ENCODE peak calls at places on chromosomes 1 and 21, in four cellular contexts. B is dorsolateral prefrontal cortex, F is WTC11, A is tibial artery. C is an unnamed sample.

GRCh38 chr1:204271970-204272369 is 58.2 kb upstream of the GOLT1A start:
- DNase-seq in F (no peak), B (no peak), A (no peak), C (no peak)

GRCh38 chr1:197468581-197469175 is 200.6 kb downstream of the CRB1 start:
- DNase-seq in A (no peak), B (no peak), F (no peak), C (no peak)

GRCh38 chr1:43388021-43388575 is 1.5 kb downstream of the MED8 start:
- DNase-seq in A (no peak), B (no peak), F (no peak), C (no peak)

GRCh38 chr1:182614796-182615451 is 10.7 kb upstream of the RGS16 start:
- DNase-seq in F (peak), B (peak), A (peak), C (peak)

GRCh38 chr1:2206813-2207488 is 12.4 kb upstream of the FAAP20 start:
- DNase-seq in F (no peak), B (no peak), A (no peak), C (peak)

GRCh38 chr21:9837946-9838801 is 683.2 kb upstream of the TPTE start:
- DNase-seq in B (no peak), A (no peak), F (no peak), C (no peak)

GRCh38 chr1:91499904-91500755 is 521 bp upstream of the CDC7 start:
- DNase-seq in F (no peak), B (no peak), A (no peak), C (peak)

GRCh38 chr1:199220046-199220445 is 581.2 kb downstream of the PTPRC start:
- DNase-seq in F (no peak), B (no peak), A (no peak), C (no peak)

GRCh38 chr1:36620142-36620541 is 137.4 kb upstream of the CSF3R start:
- DNase-seq in B (no peak), F (no peak), A (no peak), C (no peak)

GRCh38 chr1:227729881-227730629 is 5.0 kb downstream of the JMJD4 start:
- DNase-seq in F (peak), B (peak), A (peak), C (peak)

GRCh38 chr1:10540277-10541005 is 65.7 kb downstream of the PEX14 start:
- DNase-seq in B (no peak), F (no peak), A (no peak), C (no peak)

GRCh38 chr1:161095230-161095629 is 2.9 kb upstream of the KLHDC9 start:
- DNase-seq in F (no peak), A (no peak), B (no peak), C (no peak)

GRCh38 chr1:98025858-98026257 is 105.0 kb upstream of the DPYD start:
- DNase-seq in F (no peak), A (no peak), B (no peak), C (no peak)

GRCh38 chr1:91803847-91804545 is 82.0 kb downstream of the TGFBR3 start:
- DNase-seq in F (no peak), A (no peak), B (no peak), C (peak)

GRCh38 chr1:90458023-90458422 is 259.1 kb downstream of the BARHL2 start:
- DNase-seq in A (no peak), B (no peak), F (no peak), C (no peak)

GRCh38 chr21:37746849-37747248 is 169.4 kb downstream of the KCNJ6 start:
- DNase-seq in B (no peak), F (no peak), A (no peak), C (no peak)
- TF ChIP-seq CTCF in B (no peak), F (no peak), A (no peak), C (no peak)

DNA sequence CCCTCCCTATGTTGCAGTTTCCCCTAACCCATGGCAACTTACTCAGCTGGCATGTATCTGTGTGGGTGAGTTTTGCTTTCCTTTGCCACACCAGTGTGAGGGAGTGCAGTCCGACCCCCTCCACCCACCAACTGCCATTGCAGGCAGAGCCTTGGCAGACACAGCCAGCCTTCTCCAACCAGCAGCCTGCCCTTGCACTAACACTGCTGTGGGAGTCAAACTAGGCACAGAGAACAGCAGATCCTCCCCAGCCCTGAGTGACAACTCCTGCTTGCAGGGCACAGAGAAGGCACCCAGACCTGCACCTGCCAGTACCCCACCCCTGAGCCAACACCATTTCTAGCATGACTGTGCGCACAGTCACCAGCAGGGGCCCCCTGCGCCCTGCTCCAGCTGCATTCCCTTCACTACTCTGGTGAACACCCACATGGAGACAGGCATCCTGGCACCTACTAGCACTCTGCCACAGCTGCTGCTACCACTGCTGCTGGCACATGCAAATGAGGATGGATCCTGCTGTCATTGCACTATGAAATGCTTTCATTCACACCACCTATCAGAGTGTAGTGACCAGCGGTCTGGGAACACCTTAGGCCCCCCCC is 98.4 kb downstream of the MAGI3 start:
- DNase-seq in F (peak), B (no peak), A (no peak), C (no peak)
- TF ChIP-seq CTCF in F (no peak), B (no peak), A (no peak), C (no peak)

GRCh38 chr1:111813440-111814304 is 58.0 kb downstream of the DDX20 start:
- DNase-seq in B (no peak), F (peak), A (no peak), C (no peak)
- TF ChIP-seq CTCF in B (no peak), F (no peak), A (no peak), C (no peak)

DNA sequence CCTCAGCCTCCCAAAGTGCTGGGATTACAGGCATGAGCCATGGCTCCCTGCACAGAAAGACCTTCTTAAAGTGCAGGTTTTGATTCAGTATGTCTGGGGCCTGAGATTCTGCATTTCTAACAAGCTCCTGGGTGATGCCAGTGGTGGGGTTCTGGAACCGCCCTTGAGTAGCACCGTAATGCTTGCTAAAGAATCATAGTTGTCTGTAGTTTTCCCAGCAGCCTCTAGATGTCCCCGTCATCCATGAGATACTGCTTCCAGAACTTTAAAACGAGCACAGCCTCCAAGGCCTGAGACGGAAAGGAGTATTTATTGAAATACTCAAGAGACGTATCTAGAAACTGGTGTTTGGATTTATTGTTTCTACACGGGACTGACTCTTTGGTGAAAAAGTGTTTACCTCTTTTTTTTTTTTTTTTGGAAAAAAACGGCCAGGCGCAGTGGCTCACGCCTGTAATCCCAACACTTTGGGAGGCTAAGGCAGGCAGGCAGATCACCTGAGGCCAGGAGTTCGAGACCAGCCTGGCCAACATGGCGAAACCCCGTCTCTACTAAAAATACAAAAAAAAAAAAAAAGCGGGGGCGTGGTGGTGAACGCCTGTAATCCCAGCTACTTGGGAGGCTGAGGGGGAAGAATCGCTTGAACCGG is 2.6 kb upstream of the TOR3A start:
- DNase-seq in A (peak), F (peak), B (no peak), C (peak)
- TF ChIP-seq CTCF in A (peak), F (peak), B (peak), C (peak)

DNA sequence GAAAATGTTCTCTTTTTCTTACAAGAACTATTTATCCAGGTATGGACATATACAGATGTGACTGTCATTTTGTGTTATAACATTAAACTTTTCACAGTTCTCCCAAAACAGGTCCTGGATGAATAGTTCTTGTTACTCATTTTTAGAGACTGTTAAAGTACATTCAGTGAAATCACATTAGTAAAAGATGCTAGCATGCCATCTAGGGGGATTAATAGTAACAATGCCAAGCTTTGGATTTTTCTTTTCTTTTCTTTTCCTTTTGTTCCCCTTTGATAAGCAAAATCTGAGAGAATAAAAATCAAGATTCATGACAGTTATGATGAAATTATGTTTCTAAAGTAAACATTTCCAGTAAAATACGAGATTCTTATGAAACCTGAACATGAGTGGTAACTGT is 77.6 kb downstream of the TPR start:
- DNase-seq in F (no peak), B (no peak), A (no peak), C (no peak)
- TF ChIP-seq CTCF in F (no peak), B (no peak), A (no peak), C (no peak)

DNA sequence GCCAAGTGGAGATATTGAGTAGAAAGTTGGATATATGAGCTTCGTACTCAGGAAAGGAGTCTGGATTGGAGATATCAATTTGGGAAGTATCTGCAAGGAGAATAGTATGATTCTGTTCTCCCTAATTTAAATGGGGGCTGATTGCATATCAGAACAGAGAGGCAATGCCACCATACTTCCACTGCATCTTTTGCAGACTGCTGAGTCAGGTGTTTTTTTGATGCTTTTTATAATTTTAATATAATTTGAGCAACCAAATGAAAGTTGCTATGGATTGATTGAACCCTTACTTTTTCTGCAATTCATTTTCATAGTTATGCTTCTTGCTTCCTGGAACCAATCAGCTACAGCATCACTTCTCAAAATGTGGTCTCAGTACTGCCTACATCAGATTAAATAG is 590.3 kb downstream of the USP25 start:
- DNase-seq in F (no peak), A (no peak), B (no peak), C (no peak)
- TF ChIP-seq CTCF in F (no peak), A (no peak), B (no peak), C (no peak)

DNA sequence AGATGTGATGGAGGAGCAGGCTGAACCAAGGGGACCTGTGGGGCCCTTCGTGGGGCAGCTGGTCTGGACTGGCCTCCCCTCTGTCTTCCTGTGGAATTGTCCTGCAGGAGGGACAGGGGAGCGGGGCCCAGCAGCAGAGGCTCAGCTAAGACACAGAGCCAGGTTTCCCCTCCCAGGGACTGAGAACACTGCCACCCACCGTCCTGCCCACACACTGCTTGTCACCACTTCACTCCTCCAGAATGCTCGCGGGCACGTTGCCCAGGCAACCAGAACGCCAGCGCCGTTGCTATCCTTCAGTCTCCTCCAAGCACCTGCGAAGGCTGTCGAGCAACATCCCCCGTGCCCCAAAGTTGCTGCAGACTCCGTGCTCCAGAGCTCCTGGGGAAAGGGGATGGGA is 46.4 kb downstream of the AJAP1 start:
- DNase-seq in B (peak), A (no peak), F (no peak), C (no peak)
- TF ChIP-seq CTCF in B (peak), A (no peak), F (no peak), C (no peak)

DNA sequence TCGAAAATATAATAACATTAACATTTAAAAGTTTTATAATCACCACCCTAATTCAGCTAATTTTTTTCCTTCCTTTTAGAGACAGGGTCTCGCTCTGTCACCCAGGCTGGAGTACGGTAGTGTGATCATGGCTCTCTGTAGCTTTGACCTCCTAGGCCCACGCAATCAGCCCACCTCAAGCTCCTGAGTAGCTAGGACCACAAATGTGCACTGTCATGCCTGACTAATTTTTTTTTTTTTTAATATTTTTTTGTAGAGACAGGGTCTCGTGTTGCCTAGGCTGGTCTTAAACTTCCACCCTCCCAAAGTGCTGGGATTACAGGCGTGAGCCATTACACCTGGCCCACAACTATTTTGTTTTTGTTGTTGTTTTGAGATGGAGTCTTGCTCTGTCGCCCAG is 114.8 kb upstream of the BMP8A start:
- DNase-seq in B (no peak), F (no peak), A (no peak), C (no peak)
- TF ChIP-seq CTCF in B (no peak), F (no peak), A (no peak), C (no peak)

GRCh38 chr1:191163621-191164020 is 686.0 kb upstream of the BRINP3 start:
- DNase-seq in F (no peak), A (no peak), B (no peak), C (no peak)

GRCh38 chr1:191160837-191161236 is 683.2 kb upstream of the BRINP3 start:
- DNase-seq in A (no peak), F (no peak), B (no peak), C (no peak)

DNA sequence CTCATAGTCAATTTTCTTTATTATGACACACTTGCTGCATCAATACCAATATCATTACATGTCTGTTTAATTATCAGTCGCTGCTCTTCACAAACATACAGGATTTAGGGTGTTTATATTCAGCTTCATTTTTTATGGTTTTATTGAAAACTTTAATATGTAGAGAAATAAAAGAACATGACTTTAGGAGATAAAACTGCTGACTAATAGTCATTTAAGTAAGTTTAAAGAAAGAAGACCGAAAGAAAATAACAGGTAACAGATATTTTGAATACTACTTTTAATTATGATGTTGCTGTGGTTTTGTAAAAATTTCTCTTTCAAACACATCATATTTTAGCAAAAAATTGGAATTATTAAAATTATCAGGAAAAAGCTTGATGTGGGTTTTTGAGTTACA is 685.1 kb upstream of the BRINP3 start:
- DNase-seq in B (no peak), F (no peak), A (no peak), C (no peak)
- TF ChIP-seq CTCF in B (no peak), F (no peak), A (no peak), C (no peak)

GRCh38 chr1:24861821-24862727 is 68.0 kb downstream of the RUNX3 start:
- DNase-seq in F (no peak), A (no peak), B (no peak), C (no peak)
- TF ChIP-seq CTCF in F (no peak), A (no peak), B (no peak), C (no peak)

C was measured in GM20000.